ENCODE peak calls at places on chromosomes 4 and X, in four cellular contexts. One of them, this sample, is unnamed.

GRCh38 chr4:123133397-123134050 is 211.1 kb upstream of the NUDT6 start:
- DNase-seq in cardiac muscle cell: no peak
- DNase-seq in tibial artery: no peak
- DNase-seq in GM23338: no peak
- DNase-seq in this sample: no peak

GRCh38 chrX:134006484-134007161 is 21.2 kb upstream of the GPC3 start:
- DNase-seq in cardiac muscle cell: no peak
- DNase-seq in tibial artery: no peak
- DNase-seq in GM23338: no peak
- DNase-seq in this sample: no peak

GRCh38 chr4:80335554-80336358 is at the start of gene CFAP299:
- DNase-seq in cardiac muscle cell: peak; percentile 91
- DNase-seq in tibial artery: peak; percentile 71
- DNase-seq in GM23338: peak; percentile 96
- DNase-seq in this sample: peak; percentile 73

GRCh38 chr4:80112236-80112635 is 39.2 kb upstream of the ANTXR2 start:
- DNase-seq in cardiac muscle cell: peak; percentile 65
- DNase-seq in tibial artery: no peak
- DNase-seq in GM23338: no peak
- DNase-seq in this sample: no peak

GRCh38 chr4:147790412-147790811 is 58.5 kb downstream of the ARHGAP10 start:
- DNase-seq in cardiac muscle cell: no peak
- DNase-seq in tibial artery: no peak
- DNase-seq in GM23338: no peak
- DNase-seq in this sample: no peak

GRCh38 chrX:126165721-126166401 is at the start of gene DCAF12L2:
- DNase-seq in cardiac muscle cell: peak; percentile 0
- DNase-seq in tibial artery: no peak
- DNase-seq in GM23338: peak; percentile 48
- DNase-seq in this sample: no peak

GRCh38 chr4:70838400-70838971 is 1.2 kb downstream of the GRSF1 start:
- DNase-seq in cardiac muscle cell: peak; percentile 23
- DNase-seq in tibial artery: no peak
- DNase-seq in GM23338: no peak
- DNase-seq in this sample: no peak

GRCh38 chr4:43089730-43090129 is 197.2 kb downstream of the GRXCR1 start:
- DNase-seq in cardiac muscle cell: no peak
- DNase-seq in tibial artery: peak; percentile 74
- DNase-seq in GM23338: no peak
- DNase-seq in this sample: no peak

GRCh38 chrX:16855363-16856075 is 14.6 kb downstream of the RBBP7 start:
- DNase-seq in cardiac muscle cell: no peak
- DNase-seq in tibial artery: no peak
- DNase-seq in GM23338: no peak
- DNase-seq in this sample: no peak

GRCh38 chrX:18422886-18423285 is 2.5 kb upstream of the CDKL5 start:
- DNase-seq in cardiac muscle cell: peak; percentile 19
- DNase-seq in tibial artery: no peak
- DNase-seq in GM23338: no peak
- DNase-seq in this sample: no peak

GRCh38 chr4:1512738-1513660 is 106.8 kb upstream of the NKX1-1 start:
- DNase-seq in cardiac muscle cell: peak; percentile 40
- DNase-seq in tibial artery: no peak
- DNase-seq in GM23338: peak; percentile 85
- DNase-seq in this sample: no peak

GRCh38 chr4:174110180-174110579 is 173.3 kb downstream of the FBXO8 start:
- DNase-seq in cardiac muscle cell: no peak
- DNase-seq in tibial artery: no peak
- DNase-seq in GM23338: no peak
- DNase-seq in this sample: no peak

GRCh38 chrX:148806145-148806868 is 305.9 kb downstream of the AFF2 start:
- DNase-seq in cardiac muscle cell: no peak
- DNase-seq in tibial artery: no peak
- DNase-seq in GM23338: no peak
- DNase-seq in this sample: no peak

GRCh38 chr4:181962321-181962720 is 280.9 kb upstream of the TENM3 start:
- DNase-seq in cardiac muscle cell: no peak
- DNase-seq in tibial artery: no peak
- DNase-seq in GM23338: peak; percentile 26
- DNase-seq in this sample: no peak

GRCh38 chr4:5979981-5980380 is 38.2 kb downstream of the C4orf50 start:
- DNase-seq in cardiac muscle cell: no peak
- DNase-seq in tibial artery: peak; percentile 33
- DNase-seq in GM23338: peak; percentile 86
- DNase-seq in this sample: no peak

DNA sequence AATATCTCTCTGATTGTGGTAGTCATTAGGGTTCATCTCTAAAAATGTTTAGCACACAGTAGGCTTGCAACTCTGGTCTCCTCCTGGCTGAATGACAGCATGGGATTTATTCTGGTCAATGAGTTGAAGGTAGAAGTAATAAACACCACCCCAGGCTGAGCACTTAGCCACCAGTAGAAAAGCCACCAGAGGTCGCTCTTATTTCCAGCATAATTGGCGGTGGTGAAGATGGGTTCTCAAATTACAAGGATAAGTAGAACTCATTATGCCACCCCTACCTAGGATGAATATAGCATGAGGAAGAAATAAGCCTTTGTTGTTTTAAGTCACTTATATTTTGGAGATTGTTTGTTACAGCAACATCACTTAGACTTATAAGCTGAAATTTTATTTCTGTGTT is 302.7 kb downstream of the GPM6A start:
- DNase-seq in cardiac muscle cell: no peak
- DNase-seq in tibial artery: no peak
- DNase-seq in GM23338: peak; percentile 83
- DNase-seq in this sample: no peak
- TF ChIP-seq CTCF in cardiac muscle cell: no peak
- TF ChIP-seq CTCF in tibial artery: no peak
- TF ChIP-seq CTCF in GM23338: peak; percentile 83
- TF ChIP-seq CTCF in this sample: no peak

GRCh38 chr4:84254537-84254936 is 244.6 kb downstream of the NKX6-1 start:
- DNase-seq in cardiac muscle cell: no peak
- DNase-seq in tibial artery: no peak
- DNase-seq in GM23338: no peak
- DNase-seq in this sample: no peak

GRCh38 chr4:84260495-84260894 is 238.6 kb downstream of the NKX6-1 start:
- DNase-seq in cardiac muscle cell: no peak
- DNase-seq in tibial artery: no peak
- DNase-seq in GM23338: no peak
- DNase-seq in this sample: no peak

GRCh38 chr4:84264652-84265051 is 234.4 kb downstream of the NKX6-1 start:
- DNase-seq in cardiac muscle cell: no peak
- DNase-seq in tibial artery: no peak
- DNase-seq in GM23338: no peak
- DNase-seq in this sample: no peak

GRCh38 chr4:84263415-84263814 is 235.7 kb downstream of the NKX6-1 start:
- DNase-seq in cardiac muscle cell: no peak
- DNase-seq in tibial artery: no peak
- DNase-seq in GM23338: no peak
- DNase-seq in this sample: no peak

DNA sequence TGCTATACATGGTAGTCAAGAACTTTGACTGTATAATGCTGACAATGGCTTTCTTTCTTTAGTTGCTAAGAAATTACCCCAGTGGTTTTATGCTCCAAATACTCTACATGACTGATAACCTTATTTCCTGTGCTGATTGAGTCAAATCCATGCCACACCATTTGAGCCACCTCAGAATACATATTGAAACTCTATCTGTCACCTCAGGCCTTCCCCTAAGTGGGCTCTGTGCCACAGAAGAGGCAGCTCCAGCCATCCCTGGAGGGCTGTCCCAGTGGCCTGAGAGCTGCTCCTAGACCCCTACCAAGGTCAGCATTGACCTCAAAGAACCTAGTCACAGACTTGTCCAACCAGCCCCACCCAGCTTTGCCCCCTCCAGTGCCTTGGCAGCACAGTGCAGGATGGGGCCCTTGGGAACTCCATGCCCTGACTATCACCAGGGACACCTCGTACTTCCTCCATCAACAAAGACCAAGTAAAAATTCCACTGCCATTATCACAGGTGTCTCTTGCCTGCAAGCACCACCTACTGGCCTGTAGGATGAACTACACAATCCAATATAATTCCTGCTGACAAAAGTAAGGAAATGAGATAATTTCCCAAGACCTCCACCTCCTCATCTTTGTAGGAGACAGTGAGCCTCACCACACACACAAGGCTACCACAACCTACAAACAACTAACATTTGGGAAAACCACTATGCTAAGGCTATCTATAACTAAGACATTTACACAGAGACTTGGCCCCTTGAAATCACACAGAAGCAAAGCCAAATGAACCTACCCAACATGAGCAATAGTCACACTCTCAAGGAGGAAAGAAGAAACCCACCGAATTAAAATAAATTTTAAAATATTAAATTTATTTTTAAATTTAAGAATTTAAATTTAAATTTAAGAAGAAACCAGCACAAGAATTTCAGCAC is 239.9 kb downstream of the NKX6-1 start:
- DNase-seq in cardiac muscle cell: peak; percentile 21
- DNase-seq in tibial artery: no peak
- DNase-seq in GM23338: peak; percentile 80
- DNase-seq in this sample: no peak
- TF ChIP-seq CTCF in cardiac muscle cell: peak; percentile 53
- TF ChIP-seq CTCF in tibial artery: no peak
- TF ChIP-seq CTCF in GM23338: peak; percentile 89
- TF ChIP-seq CTCF in this sample: peak; percentile 54

GRCh38 chr4:108703966-108704365 is 53.6 kb downstream of the OSTC start:
- DNase-seq in cardiac muscle cell: no peak
- DNase-seq in tibial artery: no peak
- DNase-seq in GM23338: no peak
- DNase-seq in this sample: no peak
- TF ChIP-seq CTCF in cardiac muscle cell: no peak
- TF ChIP-seq CTCF in tibial artery: no peak
- TF ChIP-seq CTCF in GM23338: no peak
- TF ChIP-seq CTCF in this sample: no peak

GRCh38 chr4:83486457-83487129 is 1.7 kb upstream of the ABRAXAS1 start:
- DNase-seq in cardiac muscle cell: no peak
- DNase-seq in tibial artery: no peak
- DNase-seq in GM23338: no peak
- DNase-seq in this sample: no peak

GRCh38 chr4:83489711-83490326 is 4.9 kb upstream of the ABRAXAS1 start:
- DNase-seq in cardiac muscle cell: no peak
- DNase-seq in tibial artery: no peak
- DNase-seq in GM23338: peak; percentile 28
- DNase-seq in this sample: no peak

DNA sequence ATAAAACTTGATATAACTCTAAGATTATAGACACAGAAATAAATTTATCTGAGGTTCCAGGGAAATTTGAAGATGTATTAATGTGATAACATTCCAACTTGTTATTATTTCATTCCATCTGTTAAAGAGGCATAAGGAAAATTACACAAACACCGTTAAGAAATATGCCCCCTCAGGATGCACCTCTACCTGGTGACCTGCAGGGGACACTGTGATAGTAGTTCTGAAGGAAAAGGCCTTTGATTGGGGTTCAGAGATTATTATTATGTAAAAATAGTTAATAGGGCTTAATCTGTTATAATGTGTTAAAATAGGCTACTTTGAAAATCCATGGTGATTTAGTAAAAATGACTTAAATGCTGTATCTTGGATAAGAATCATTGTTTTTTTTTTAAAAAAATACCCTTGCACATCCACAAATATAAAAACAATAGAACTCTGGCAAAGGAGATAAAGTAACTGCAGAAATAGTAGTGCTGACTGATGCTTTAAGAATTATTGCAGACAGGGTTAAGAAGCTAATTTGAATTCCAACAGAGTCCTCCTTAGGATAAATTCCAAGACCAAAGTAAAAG is 6.1 kb upstream of the ABRAXAS1 start:
- DNase-seq in cardiac muscle cell: peak; percentile 48
- DNase-seq in tibial artery: no peak
- DNase-seq in GM23338: peak; percentile 64
- DNase-seq in this sample: peak; percentile 54
- TF ChIP-seq CTCF in cardiac muscle cell: peak; percentile 80
- TF ChIP-seq CTCF in tibial artery: peak; percentile 40
- TF ChIP-seq CTCF in GM23338: peak; percentile 79
- TF ChIP-seq CTCF in this sample: peak; percentile 74

This sample was measured in GM10248.